ENCODE peak calls at places on chromosomes 3 and 15, in ten cellular contexts. E is tibial nerve; A is CD4-positive, alpha-beta T cell; O is stimulated activated effector memory CD8-positive, alpha-beta T cell treated with anti-CD3 and anti-CD28 coated beads, Interleukin-12 subunit alpha, Interleukin-12 subunit beta, amount 100 ng/mL, for 72 hours; N is activated T-cell treated with anti-CD3 and anti-CD28 coated beads, Interleukin-2, amount 50 U/mL, for 72 hours; D is SW 1271; B is progenitor cell of endocrine pancreas; G is CD8-positive, alpha-beta T cell; R is activated CD8-positive, alpha-beta memory T cell treated with anti-CD3 and anti-CD28 coated beads for 48 hours; P is tibial artery. F is an unnamed sample.

GRCh38 chr3:125079675-125080045 is 23.9 kb upstream of the HEG1 start:
- DNase-seq in N (no peak), A (no peak), R (no peak), P (no peak), E (no peak), G (no peak), D (peak), B (no peak), O (no peak), F (no peak)

GRCh38 chr3:179768080-179768479 is 115.2 kb downstream of the USP13 start:
- DNase-seq in A (no peak), P (no peak), E (no peak), B (peak), G (no peak), N (no peak), O (no peak), R (no peak), D (peak), F (no peak)

GRCh38 chr3:105722943-105723556 is 145.8 kb downstream of the CBLB start:
- DNase-seq in A (no peak), G (no peak), R (no peak), B (no peak), E (no peak), N (no peak), P (no peak), D (no peak), O (no peak), F (no peak)

GRCh38 chr3:155369244-155369643 is 75.8 kb upstream of the STRIT1 start:
- DNase-seq in B (no peak), D (no peak), N (no peak), A (no peak), G (no peak), O (no peak), P (no peak), E (no peak), R (no peak), F (no peak)

GRCh38 chr3:53643757-53644156 is 149.3 kb downstream of the CACNA1D start:
- DNase-seq in B (no peak), O (no peak), A (no peak), N (no peak), E (no peak), D (no peak), G (no peak), P (no peak), R (no peak), F (no peak)

GRCh38 chr15:27538325-27538724 is 560.8 kb downstream of the OCA2 start:
- DNase-seq in R (no peak), A (no peak), P (no peak), B (no peak), O (no peak), D (no peak), G (no peak), E (no peak), N (no peak), F (no peak)

GRCh38 chr3:81726132-81726531 is 35.3 kb downstream of the GBE1 start:
- DNase-seq in N (no peak), A (no peak), O (no peak), P (no peak), E (no peak), D (no peak), G (no peak), R (no peak), B (no peak), F (no peak)

GRCh38 chr15:74835312-74835823 is 7.6 kb downstream of the ULK3 start:
- DNase-seq in R (no peak), P (no peak), G (peak), A (peak), B (peak), D (peak), E (peak), N (peak), O (peak), F (peak)

GRCh38 chr3:185065059-185065458 is 87.8 kb downstream of the C3orf70 start:
- DNase-seq in N (no peak), P (no peak), D (no peak), R (no peak), B (no peak), G (no peak), O (no peak), A (no peak), E (no peak), F (no peak)

GRCh38 chr15:99085413-99086326 is 19.2 kb upstream of the SYNM start:
- DNase-seq in N (no peak), B (no peak), R (no peak), D (no peak), E (no peak), G (peak), P (peak), A (no peak), O (no peak), F (no peak)

GRCh38 chr15:76844096-76844495 is 61.0 kb downstream of the SCAPER start:
- DNase-seq in P (no peak), B (no peak), D (no peak), A (no peak), G (no peak), O (no peak), N (no peak), R (no peak), E (no peak), F (no peak)

GRCh38 chr15:69035205-69035917 is 20.9 kb downstream of the NOX5 start:
- DNase-seq in G (no peak), D (no peak), R (no peak), A (no peak), N (peak), B (no peak), O (no peak), P (no peak), E (no peak), F (no peak)

F was measured in immature natural killer cell.